ENCODE peak calls at places on chromosome 19, in ten cellular contexts. I is neuronal stem cell, E is mesendoderm, M is mammary epithelial cell, Q is IMR-90, V is mesenchymal stem cell, D is GM23338, T is K562, H is H9, G is trophoblast cell. S is an unnamed sample.

GRCh38 chr19:43798546-43799409 is 3.5 kb downstream of the LYPD5 start:
- DNase-seq in D (peak; percentile 92), Q (no peak), M (peak; percentile 90), I (no peak), G (peak; percentile 84), E (peak; percentile 76), V (no peak), H (peak; percentile 90), T (peak; percentile 70), S (peak; percentile 42)

GRCh38 chr19:51094696-51095279 is 12.1 kb upstream of the KLK14 start:
- DNase-seq in E (peak; percentile 60), G (no peak), M (no peak), Q (no peak), T (peak; percentile 87), V (peak; percentile 17), H (peak; percentile 75), I (peak; percentile 72), D (peak; percentile 77), S (no peak)

GRCh38 chr19:42657551-42657950 is 62.8 kb upstream of the CEACAM8 start:
- DNase-seq in D (no peak), H (no peak), T (no peak), E (no peak), M (peak; percentile 25), I (no peak), G (no peak), Q (peak; percentile 39), V (no peak), S (no peak)

GRCh38 chr19:48371367-48371766 is 7.2 kb downstream of the SYNGR4 start:
- DNase-seq in M (no peak), H (no peak), Q (no peak), T (no peak), G (no peak), V (no peak), E (no peak), I (no peak), D (no peak), S (no peak)

GRCh38 chr19:50313812-50314536 is 15.2 kb downstream of the KCNC3 start:
- DNase-seq in T (no peak), E (peak; percentile 84), H (peak; percentile 87), M (no peak), I (no peak), Q (no peak), V (no peak), G (no peak), D (peak; percentile 93), S (no peak)

GRCh38 chr19:28136796-28137195 is 1076.2 kb downstream of the UQCRFS1 start:
- DNase-seq in I (no peak), G (no peak), E (peak; percentile 64), T (no peak), H (no peak), M (no peak), Q (no peak), D (no peak), V (no peak), S (no peak)

GRCh38 chr19:16368385-16369305 is 44.0 kb downstream of the KLF2 start:
- DNase-seq in Q (no peak), M (no peak), V (no peak), I (no peak), H (no peak), G (no peak), D (no peak), T (no peak), E (no peak), S (no peak)

GRCh38 chr19:54644056-54644455 is 13.8 kb downstream of the LILRB1 start:
- DNase-seq in I (no peak), Q (no peak), M (no peak), D (no peak), E (no peak), H (no peak), V (no peak), T (no peak), G (no peak), S (no peak)

DNA sequence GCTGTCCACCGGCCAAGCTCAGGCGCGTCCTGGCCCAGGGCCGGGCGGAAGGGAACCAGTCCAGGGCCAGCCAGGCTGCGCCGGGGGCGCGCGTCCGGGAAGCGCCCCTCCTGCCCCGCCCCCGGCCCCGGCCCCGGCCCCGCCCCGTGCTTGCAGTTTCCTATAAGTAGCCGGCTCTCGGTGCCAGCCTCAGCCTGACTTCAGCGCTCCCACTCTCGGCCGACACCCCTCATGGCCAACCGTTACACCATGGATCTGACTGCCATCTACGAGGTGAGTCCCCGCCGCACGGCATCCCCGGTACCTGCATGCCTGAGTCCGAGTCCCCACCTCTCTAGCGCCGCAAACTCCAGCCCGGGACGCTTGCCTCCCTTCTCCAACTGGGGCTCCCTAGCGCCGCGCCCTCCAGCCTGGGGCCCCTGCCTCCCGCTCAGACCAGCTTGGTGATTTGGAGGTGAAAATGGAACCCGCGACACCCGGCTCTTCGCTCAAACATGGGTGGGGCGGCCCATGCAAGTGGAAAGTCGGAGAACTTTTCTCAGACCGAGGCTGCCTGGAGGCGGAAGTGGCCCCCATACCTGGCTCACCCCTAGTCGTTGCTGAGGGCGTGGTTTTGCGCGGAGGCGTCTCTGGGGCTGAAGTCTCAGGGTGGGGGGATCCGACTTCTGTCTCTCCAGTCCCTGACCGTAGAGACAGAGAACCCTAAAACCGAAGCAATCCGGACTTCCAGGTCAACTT is at the start of gene ZFP36:
- DNase-seq in I (no peak), Q (peak; percentile 83), H (peak; percentile 86), M (peak; percentile 90), T (peak; percentile 77), E (peak; percentile 84), G (peak; percentile 69), D (peak; percentile 83), V (peak; percentile 97), S (peak; percentile 93)
- H3K4me2 ChIP-seq in I (peak within 1 kb of the TSS; percentile 99), Q (peak within 1 kb of the TSS; percentile 93), H (peak within 1 kb of the TSS; percentile 74), M (peak within 1 kb of the TSS; percentile 82), T (peak within 1 kb of the TSS; percentile 85), E (peak within 1 kb of the TSS; percentile 82), G (peak within 1 kb of the TSS; percentile 81), D (peak within 1 kb of the TSS; percentile 91), V (peak within 1 kb of the TSS; percentile 60), S (peak within 1 kb of the TSS; percentile 97)

GRCh38 chr19:2788237-2788636 is 2.9 kb downstream of the THOP1 start:
- DNase-seq in E (no peak), H (no peak), D (no peak), M (no peak), I (no peak), Q (no peak), G (no peak), V (no peak), T (no peak), S (no peak)

GRCh38 chr19:2785244-2786000 is at the start of gene THOP1:
- DNase-seq in T (peak; percentile 95), E (peak; percentile 99), D (peak; percentile 100), I (peak; percentile 99), G (peak; percentile 100), H (peak; percentile 99), M (peak; percentile 99), V (peak; percentile 99), Q (peak; percentile 99), S (peak; percentile 98)

GRCh38 chr19:2790194-2790556 is 4.9 kb downstream of the THOP1 start:
- DNase-seq in I (no peak), H (no peak), T (no peak), V (no peak), M (no peak), Q (no peak), E (no peak), G (no peak), D (no peak), S (no peak)

GRCh38 chr19:2783781-2784145 is 690 bp upstream of the SGTA start:
- DNase-seq in H (no peak), I (no peak), T (no peak), V (no peak), D (no peak), E (no peak), G (no peak), M (no peak), Q (no peak), S (no peak)

DNA sequence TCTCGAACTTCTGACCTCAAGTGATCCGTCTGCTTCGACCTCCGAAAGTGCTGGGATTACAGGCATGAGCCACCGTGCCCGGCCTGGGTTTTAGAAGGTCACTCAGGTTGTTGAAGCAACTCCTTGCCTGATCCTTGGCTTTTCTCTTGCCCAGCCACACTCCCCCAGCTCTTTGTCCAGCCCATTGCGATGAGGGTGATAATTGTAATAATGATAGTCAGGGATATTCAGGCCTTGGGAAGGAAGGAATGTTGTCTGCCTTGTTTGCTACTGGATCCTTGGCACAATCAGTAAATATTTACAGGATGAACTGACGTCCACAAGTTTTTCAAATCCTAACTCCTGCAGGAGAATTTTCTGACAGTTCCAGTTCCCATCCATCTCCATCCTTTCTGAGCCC is 1.8 kb downstream of the THOP1 start:
- DNase-seq in M (no peak), H (no peak), Q (no peak), T (no peak), V (no peak), E (no peak), D (no peak), G (peak; percentile 62), I (no peak), S (no peak)
- H3K4me2 ChIP-seq in M (no peak overlapping the region), H (no peak overlapping the region), Q (no peak overlapping the region), T (peak overlapping the region; percentile 29), V (no peak overlapping the region), E (no peak overlapping the region), D (no peak overlapping the region), G (no peak overlapping the region), I (no peak overlapping the region), S (no peak overlapping the region)

GRCh38 chr19:2280633-2281264 is 1.2 kb downstream of the PEAK3 start:
- DNase-seq in Q (no peak), E (no peak), V (no peak), D (no peak), M (no peak), I (no peak), G (no peak), H (no peak), T (no peak), S (no peak)

GRCh38 chr19:2276429-2276989 is 5.5 kb downstream of the PEAK3 start:
- DNase-seq in V (no peak), T (no peak), E (no peak), G (no peak), I (no peak), Q (no peak), D (no peak), H (no peak), M (no peak), S (no peak)

GRCh38 chr19:2277138-2277537 is 4.8 kb downstream of the PEAK3 start:
- DNase-seq in M (no peak), T (no peak), E (no peak), I (no peak), V (no peak), D (no peak), H (no peak), G (no peak), Q (no peak), S (no peak)

GRCh38 chr19:2275588-2276428 is 6.2 kb downstream of the PEAK3 start:
- DNase-seq in T (no peak), E (no peak), H (peak; percentile 64), M (no peak), V (no peak), G (peak; percentile 68), Q (no peak), D (peak; percentile 44), I (no peak), S (no peak)

GRCh38 chr19:2278504-2279158 is 3.3 kb downstream of the PEAK3 start:
- DNase-seq in E (no peak), V (no peak), H (no peak), Q (no peak), T (no peak), M (no peak), I (no peak), G (no peak), D (no peak), S (no peak)
- H3K4me2 ChIP-seq in E (no peak overlapping the region), V (no peak overlapping the region), H (no peak overlapping the region), Q (no peak overlapping the region), T (no peak overlapping the region), M (no peak overlapping the region), I (no peak overlapping the region), G (no peak overlapping the region), D (no peak overlapping the region), S (no peak overlapping the region)

GRCh38 chr19:5900976-5901375 is 2.6 kb downstream of the NDUFA11 start:
- DNase-seq in H (no peak), D (no peak), Q (no peak), I (no peak), T (no peak), G (no peak), M (no peak), V (no peak), E (no peak), S (no peak)
- H3K4me2 ChIP-seq in H (no peak overlapping the region), D (no peak overlapping the region), Q (no peak overlapping the region), I (no peak overlapping the region), T (no peak overlapping the region), G (no peak overlapping the region), M (no peak overlapping the region), V (no peak overlapping the region), E (no peak overlapping the region), S (no peak overlapping the region)